ENCODE peak calls at places on chromosomes 2 and 18, in four cellular contexts. Z is mucosa of descending colon, K is cardiac fibroblast, R is cardiac muscle cell. N is an unnamed sample.

GRCh38 chr18:3499498-3499897 is 49.5 kb downstream of the TGIF1 start:
- DNase-seq in Z (no peak), R (peak; percentile 17), K (peak; percentile 17), N (no peak)

GRCh38 chr2:43448822-43449110 is 147.1 kb downstream of the THADA start:
- DNase-seq in K (peak; percentile 49), Z (no peak), R (no peak), N (no peak)

GRCh38 chr2:144701259-144701658 is 181.3 kb upstream of the ZEB2 start:
- DNase-seq in R (no peak), Z (no peak), K (no peak), N (no peak)

GRCh38 chr2:219285894-219286425 is 6.8 kb downstream of the DNAJB2 start:
- DNase-seq in R (peak; percentile 71), K (no peak), Z (no peak), N (peak; percentile 62)

GRCh38 chr2:7019191-7019590 is 102.0 kb downstream of the RNF144A start:
- DNase-seq in K (no peak), R (no peak), Z (no peak), N (no peak)

GRCh38 chr2:236939751-236940229 is 145.9 kb upstream of the COPS8 start:
- DNase-seq in R (no peak), K (no peak), Z (no peak), N (no peak)

GRCh38 chr2:127408004-127408806 is 10.0 kb upstream of the PROC start:
- DNase-seq in Z (peak; percentile 90), R (peak; percentile 95), K (peak; percentile 85), N (peak; percentile 91)

GRCh38 chr18:22470511-22471181 is 52.9 kb upstream of the CTAGE1 start:
- DNase-seq in K (peak; percentile 37), R (peak; percentile 62), Z (no peak), N (no peak)

GRCh38 chr18:78542204-78542603 is 437.4 kb upstream of the SALL3 start:
- DNase-seq in R (peak; percentile 6), K (no peak), Z (peak; percentile 9), N (peak; percentile 54)

GRCh38 chr18:63265322-63265721 is 54.2 kb downstream of the BCL2 start:
- DNase-seq in Z (no peak), R (no peak), K (no peak), N (no peak)

GRCh38 chr2:216348909-216349308 is 23.4 kb downstream of the MARCHF4 start:
- DNase-seq in R (peak; percentile 61), K (peak; percentile 84), Z (no peak), N (no peak)

GRCh38 chr2:56102866-56103265 is 80.9 kb upstream of the CCDC85A start:
- DNase-seq in R (peak; percentile 19), Z (no peak), K (peak; percentile 81), N (no peak)

GRCh38 chr2:181785677-181786344 is 105.5 kb upstream of the NEUROD1 start:
- DNase-seq in Z (no peak), R (no peak), K (peak; percentile 71), N (no peak)

GRCh38 chr2:240236217-240237111 is 96.0 kb upstream of the OTOS start:
- DNase-seq in R (no peak), Z (no peak), K (no peak), N (peak; percentile 85)

GRCh38 chr2:689877-690510 is 12.8 kb upstream of the TMEM18 start:
- DNase-seq in R (no peak), Z (no peak), K (no peak), N (no peak)

GRCh38 chr2:169452080-169452479 is 27.2 kb upstream of the BBS5 start:
- DNase-seq in R (peak; percentile 73), Z (no peak), K (peak; percentile 67), N (no peak)

GRCh38 chr2:159147687-159148086 is 138.8 kb downstream of the WDSUB1 start:
- DNase-seq in K (no peak), R (no peak), Z (no peak), N (no peak)

GRCh38 chr2:220090050-220090449 is 462.6 kb downstream of the SLC4A3 start:
- DNase-seq in R (no peak), K (no peak), Z (no peak), N (no peak)

GRCh38 chr18:36828157-36828629 is 609 bp downstream of the TPGS2 start:
- DNase-seq in R (peak; percentile 76), K (peak; percentile 78), Z (no peak), N (peak; percentile 48)

GRCh38 chr2:643334-643733 is 33.9 kb downstream of the TMEM18 start:
- DNase-seq in R (no peak), K (no peak), Z (no peak), N (peak; percentile 31)

GRCh38 chr2:12602661-12603060 is 114.1 kb upstream of the TRIB2 start:
- DNase-seq in Z (no peak), R (no peak), K (no peak), N (no peak)

GRCh38 chr2:189446780-189447179 is 5.5 kb downstream of the WDR75 start:
- DNase-seq in K (no peak), Z (no peak), R (no peak), N (no peak)

GRCh38 chr18:41771971-41772370 is 183.1 kb upstream of the PIK3C3 start:
- DNase-seq in R (no peak), K (no peak), Z (no peak), N (no peak)

GRCh38 chr2:235752875-235753274 is 259.0 kb downstream of the AGAP1 start:
- DNase-seq in K (no peak), Z (no peak), R (no peak), N (no peak)

GRCh38 chr2:79235135-79235534 is 75.6 kb upstream of the REG3A start:
- DNase-seq in R (no peak), Z (no peak), K (no peak), N (no peak)

GRCh38 chr18:13454363-13455150 is 236.0 kb downstream of the LDLRAD4 start:
- DNase-seq in R (no peak), Z (no peak), K (no peak), N (no peak)

GRCh38 chr2:108535380-108535677 is 1.1 kb downstream of the LIMS1 start:
- DNase-seq in Z (peak; percentile 16), K (peak; percentile 48), R (peak; percentile 74), N (no peak)

GRCh38 chr2:59233448-59233847 is 992.3 kb upstream of the FANCL start:
- DNase-seq in Z (no peak), R (no peak), K (no peak), N (no peak)

GRCh38 chr2:147945660-147946059 is 74.9 kb downstream of the ORC4 start:
- DNase-seq in Z (no peak), K (peak; percentile 32), R (peak; percentile 58), N (no peak)

GRCh38 chr2:68230246-68231060 is 21.9 kb downstream of the PPP3R1 start:
- DNase-seq in K (peak; percentile 39), Z (no peak), R (peak; percentile 54), N (no peak)

GRCh38 chr2:233059797-233060499 is at the start of gene INPP5D:
- DNase-seq in K (no peak), Z (peak; percentile 57), R (no peak), N (peak; percentile 61)

GRCh38 chr18:24138281-24138883 is 480 bp upstream of the CABYR start:
- DNase-seq in Z (no peak), K (no peak), R (peak; percentile 21), N (no peak)

GRCh38 chr2:235747868-235748144 is 254.0 kb downstream of the AGAP1 start:
- DNase-seq in Z (peak; percentile 34), R (no peak), K (no peak), N (no peak)

GRCh38 chr2:157264099-157264498 is 6.6 kb downstream of the GALNT5 start:
- DNase-seq in K (peak; percentile 61), R (peak; percentile 27), Z (no peak), N (no peak)
- TF ChIP-seq CTCF in K (no peak), R (no peak), Z (no peak), N (no peak)

GRCh38 chr2:69833752-69834151 is 4.3 kb downstream of the GMCL1 start:
- DNase-seq in K (no peak), Z (no peak), R (no peak), N (no peak)

GRCh38 chr2:69836316-69836715 is 6.9 kb downstream of the GMCL1 start:
- DNase-seq in Z (no peak), R (no peak), K (no peak), N (no peak)

GRCh38 chr2:69835666-69836065 is 6.2 kb downstream of the GMCL1 start:
- DNase-seq in K (no peak), R (no peak), Z (no peak), N (no peak)

GRCh38 chr2:69837533-69837932 is 8.1 kb downstream of the GMCL1 start:
- DNase-seq in Z (no peak), K (no peak), R (no peak), N (no peak)
- H3K4me3 ChIP-seq in Z (no peak overlapping the region), K (no peak overlapping the region), R (no peak overlapping the region), N (no peak overlapping the region)

GRCh38 chr2:28606986-28607441 is 111.2 kb downstream of the PLB1 start:
- DNase-seq in K (no peak), R (no peak), Z (no peak), N (no peak)
- TF ChIP-seq CTCF in K (no peak), R (no peak), Z (no peak), N (peak; percentile 24)

DNA sequence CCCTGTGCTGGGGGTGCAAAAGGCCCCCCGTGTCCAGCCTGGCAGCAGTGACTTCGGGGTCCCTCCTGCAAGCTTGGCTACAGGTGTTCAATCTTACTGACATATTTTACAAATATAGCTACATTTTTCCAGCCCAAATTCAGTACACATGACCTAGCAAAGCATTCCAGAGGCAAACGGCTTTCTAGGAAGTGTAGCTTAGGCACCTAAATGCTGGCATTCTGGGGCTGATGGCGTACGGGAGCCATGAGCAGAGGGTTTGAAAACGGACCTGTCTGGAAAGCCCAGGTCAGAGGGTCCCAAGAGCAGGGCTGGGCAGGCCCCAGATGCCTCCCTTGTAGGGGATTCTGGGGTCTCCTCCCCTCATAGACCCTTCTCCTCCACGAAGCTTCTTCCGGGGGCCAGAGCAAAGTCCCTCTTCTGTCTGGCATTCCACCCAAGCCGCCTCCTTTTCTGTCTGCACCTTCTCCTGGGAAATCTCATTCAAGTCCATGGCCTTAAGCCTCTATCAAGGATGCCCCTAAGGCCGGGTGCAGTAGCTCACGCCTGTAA is 63.3 kb upstream of the ASAP2 start:
- DNase-seq in R (peak; percentile 21), Z (no peak), K (no peak), N (no peak)
- H3K4me3 ChIP-seq in R (no peak overlapping the region), Z (no peak overlapping the region), K (peak overlapping the region; percentile 10), N (no peak overlapping the region)

DNA sequence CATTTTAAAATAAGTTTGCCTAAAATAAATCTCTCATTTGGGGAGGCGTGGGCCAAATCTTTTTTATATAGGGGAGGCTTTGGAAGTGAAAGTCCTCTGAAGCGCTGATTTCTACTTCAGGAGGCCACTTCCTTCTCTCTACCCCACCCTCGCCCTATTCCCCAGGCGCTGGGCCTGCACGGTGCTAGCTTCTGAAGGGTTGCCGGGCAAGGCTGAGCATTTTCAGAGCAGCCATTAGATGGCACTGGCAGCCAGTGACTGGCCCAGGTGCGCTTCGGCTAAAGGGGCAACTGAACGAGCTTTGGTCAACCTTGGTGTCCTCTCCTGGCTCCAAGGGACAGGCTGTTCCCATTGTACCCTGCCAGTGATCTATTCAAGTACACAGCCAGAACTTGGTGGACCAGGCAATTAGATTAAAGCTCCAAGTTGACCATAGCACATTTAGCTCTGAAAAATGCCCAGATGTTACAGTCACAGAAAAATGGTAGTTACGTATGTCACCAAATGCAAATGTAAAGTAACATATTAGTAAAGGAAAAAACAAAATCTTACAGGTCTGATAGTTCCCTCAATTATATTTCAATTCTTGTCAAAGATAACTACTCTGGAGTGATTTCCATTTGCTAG is 2.3 kb downstream of the POMC start:
- DNase-seq in Z (peak; percentile 67), R (peak; percentile 5), K (no peak), N (no peak)
- TF ChIP-seq CTCF in Z (no peak), R (no peak), K (no peak), N (peak; percentile 9)

N was measured in adrenal gland.